ENCODE peak calls at places on chromosomes 12 and 14, in four cellular contexts. Z is HepG2, I is WTC11, G is K562. X is an unnamed sample.

GRCh38 chr14:54567224-54567633 is 301 bp downstream of the SAMD4A start:
- DNase-seq in I (peak), G (no peak), Z (no peak), X (peak)

GRCh38 chr12:45721954-45722353 is 7.6 kb upstream of the ARID2 start:
- DNase-seq in I (no peak), Z (no peak), G (no peak), X (no peak)

GRCh38 chr12:34392741-34393085 is 370.4 kb downstream of the ALG10 start:
- DNase-seq in Z (no peak), G (no peak), I (no peak), X (no peak)

GRCh38 chr12:22042981-22043669 is 2.9 kb upstream of the CMAS start:
- DNase-seq in Z (no peak), G (no peak), I (no peak), X (no peak)

GRCh38 chr12:92927055-92927435 is 2.0 kb downstream of the EEA1 start:
- DNase-seq in I (no peak), Z (peak), G (no peak), X (peak)

GRCh38 chr14:31408421-31408820 is 11.9 kb downstream of the HEATR5A start:
- DNase-seq in I (no peak), G (no peak), Z (no peak), X (no peak)

GRCh38 chr14:32028599-32028998 is 48.5 kb upstream of the ARHGAP5 start:
- DNase-seq in Z (no peak), I (no peak), G (no peak), X (no peak)

GRCh38 chr14:83463500-83464098 is 1929.9 kb upstream of the SEL1L start:
- DNase-seq in Z (peak), I (peak), G (peak), X (peak)

GRCh38 chr14:42299692-42300091 is 693.0 kb downstream of the LRFN5 start:
- DNase-seq in I (no peak), G (no peak), Z (no peak), X (no peak)

GRCh38 chr12:10562306-10562933 is 51.0 kb downstream of the MAGOHB start:
- DNase-seq in Z (peak), I (no peak), G (peak), X (peak)

DNA sequence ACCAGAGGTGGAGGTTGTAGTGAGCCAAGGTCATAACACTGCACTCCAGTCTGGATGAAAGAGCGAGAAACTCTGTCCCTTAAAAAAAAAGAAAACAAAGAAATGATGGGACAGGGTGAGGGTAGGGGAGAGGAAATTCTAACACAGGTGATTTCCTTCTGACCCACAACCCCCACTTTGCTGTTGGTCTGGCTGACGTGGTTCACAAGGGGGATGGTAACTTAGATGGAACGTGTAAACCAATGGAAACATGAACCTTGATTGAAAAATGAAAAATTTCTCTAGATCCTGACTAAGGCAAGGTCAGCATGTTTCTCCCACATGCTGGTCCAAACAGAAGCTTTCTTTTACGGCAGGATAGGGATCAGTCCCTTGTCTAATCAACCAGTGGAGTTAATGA is 15.8 kb upstream of the RIOX1 start:
- DNase-seq in I (no peak), Z (no peak), G (no peak), X (no peak)
- TF ChIP-seq FOXJ3 in I (no peak), Z (no peak), G (no peak), X (no peak)

DNA sequence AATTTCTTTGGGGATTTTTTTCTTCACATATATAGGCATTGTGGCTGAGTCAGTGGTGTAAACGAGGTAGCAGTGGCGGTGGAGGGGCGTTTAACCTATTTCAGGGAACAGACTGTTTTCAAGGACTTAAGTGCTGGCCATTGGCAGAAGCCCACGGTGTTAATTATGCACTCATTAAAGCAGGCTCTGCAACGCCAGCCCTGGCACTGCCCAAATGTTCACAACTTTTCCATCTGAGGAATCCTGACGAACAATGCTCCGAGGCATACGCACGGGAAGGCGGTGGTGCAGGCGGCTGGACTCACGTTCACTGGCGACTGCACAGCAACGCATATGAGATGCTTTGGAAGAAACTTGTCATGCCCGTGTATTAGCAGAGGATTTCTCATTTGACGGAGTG is 70.7 kb upstream of the SLC24A4 start:
- DNase-seq in Z (no peak), G (no peak), I (no peak), X (no peak)
- TF ChIP-seq FOXJ3 in Z (no peak), G (no peak), I (no peak), X (no peak)

DNA sequence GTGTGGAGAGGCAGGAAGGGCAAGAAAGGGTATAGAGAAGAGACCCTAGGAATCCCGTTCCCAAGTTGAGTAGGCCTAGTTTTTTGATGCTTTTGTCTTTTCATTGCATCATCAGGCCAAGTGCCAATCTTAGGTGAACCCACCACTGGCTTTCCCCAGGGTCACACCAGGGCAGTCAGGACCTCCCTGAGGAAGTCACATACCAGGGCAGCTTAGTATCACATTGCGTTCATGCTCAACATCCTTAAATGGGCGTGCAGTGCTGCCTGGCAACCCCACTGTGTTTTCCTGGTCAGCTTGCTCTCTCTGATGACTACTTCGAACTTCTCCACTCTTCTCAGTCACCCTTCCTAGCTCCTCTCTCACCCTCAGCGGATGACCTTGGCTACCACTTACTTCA is 9.0 kb downstream of the ASIC1 start:
- DNase-seq in I (no peak), G (no peak), Z (no peak), X (no peak)
- TF ChIP-seq FOXJ3 in I (no peak), G (no peak), Z (no peak), X (no peak)

DNA sequence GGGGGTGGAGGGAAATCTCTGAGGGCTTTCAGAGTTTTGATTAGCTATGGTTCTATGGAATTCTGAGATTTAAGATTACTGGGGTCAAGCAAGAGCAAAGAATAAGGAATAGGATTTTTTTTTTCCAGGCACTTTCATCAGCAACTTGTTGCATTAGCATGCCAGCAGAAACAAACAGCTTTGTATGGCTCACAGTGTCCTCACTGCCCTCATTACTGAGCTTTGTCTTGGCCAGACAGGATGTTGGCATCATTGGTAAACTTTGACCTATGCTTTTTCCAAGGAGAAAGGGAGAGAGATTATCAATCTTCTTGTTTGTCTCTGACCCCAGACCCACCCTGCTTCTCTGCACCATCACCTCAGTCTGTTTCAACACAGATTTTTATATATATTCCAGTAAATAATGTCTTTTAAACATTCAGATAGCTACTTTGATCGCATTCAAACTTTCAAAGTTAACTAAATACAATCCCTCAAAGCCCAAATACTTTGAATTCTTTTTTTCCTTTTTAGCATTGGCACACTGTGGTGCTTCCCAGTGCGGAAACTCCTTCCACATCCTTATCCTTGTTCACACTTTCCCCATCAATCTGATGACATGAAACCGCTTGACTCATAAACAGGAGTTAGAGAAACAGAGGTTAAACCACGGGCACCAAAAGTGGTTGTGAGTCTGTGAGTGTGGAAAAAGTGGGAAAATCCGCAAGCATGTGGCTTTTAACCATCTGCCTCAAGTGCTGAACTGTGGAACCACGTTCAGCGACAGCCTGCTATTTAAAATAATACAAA is 282.2 kb upstream of the FAR2 start:
- DNase-seq in G (no peak), I (no peak), Z (no peak), X (no peak)
- TF ChIP-seq FOXJ3 in G (no peak), I (no peak), Z (no peak), X (no peak)

GRCh38 chr12:100553851-100554404 is 19.6 kb upstream of the GAS2L3 start:
- DNase-seq in Z (peak), G (no peak), I (no peak), X (no peak)
- TF ChIP-seq FOXJ3 in Z (no peak), G (no peak), I (no peak), X (no peak)